ENCODE peak calls at places on chromosomes 5 and 9, in ten cellular contexts. One of them, this sample, is unnamed.

GRCh38 chr5:14440598-14441401 is 140.8 kb upstream of the OTULINL start:
- DNase-seq in OCI-LY7: no peak
- DNase-seq in stimulated activated CD8-positive, alpha-beta memory T cell treated with anti-CD3 and anti-CD28 coated beads, Interleukin-15, amount 100 ng/mL, for 1 hour: no peak
- DNase-seq in bronchial epithelial cell: peak
- DNase-seq in left colon: peak
- DNase-seq in astrocyte of the hippocampus: peak
- DNase-seq in stimulated activated CD4-positive, alpha-beta T cell treated with anti-CD3 and anti-CD28 coated beads, Interleukin-4, amount 100 ng/mL, for 4 hours: no peak
- DNase-seq in lung: no peak
- DNase-seq in GM18507: no peak
- DNase-seq in lower leg skin: no peak
- DNase-seq in this sample: no peak

GRCh38 chr9:114058688-114059046 is 19.4 kb downstream of the AMBP start:
- DNase-seq in stimulated activated CD4-positive, alpha-beta T cell treated with anti-CD3 and anti-CD28 coated beads, Interleukin-4, amount 100 ng/mL, for 4 hours: no peak
- DNase-seq in lung: no peak
- DNase-seq in stimulated activated CD8-positive, alpha-beta memory T cell treated with anti-CD3 and anti-CD28 coated beads, Interleukin-15, amount 100 ng/mL, for 1 hour: no peak
- DNase-seq in lower leg skin: no peak
- DNase-seq in astrocyte of the hippocampus: no peak
- DNase-seq in OCI-LY7: no peak
- DNase-seq in bronchial epithelial cell: no peak
- DNase-seq in left colon: no peak
- DNase-seq in GM18507: no peak
- DNase-seq in this sample: peak

GRCh38 chr5:95729115-95730010 is 1.8 kb upstream of the RHOBTB3 start:
- DNase-seq in OCI-LY7: no peak
- DNase-seq in stimulated activated CD8-positive, alpha-beta memory T cell treated with anti-CD3 and anti-CD28 coated beads, Interleukin-15, amount 100 ng/mL, for 1 hour: no peak
- DNase-seq in stimulated activated CD4-positive, alpha-beta T cell treated with anti-CD3 and anti-CD28 coated beads, Interleukin-4, amount 100 ng/mL, for 4 hours: no peak
- DNase-seq in astrocyte of the hippocampus: no peak
- DNase-seq in GM18507: no peak
- DNase-seq in lung: no peak
- DNase-seq in left colon: no peak
- DNase-seq in lower leg skin: no peak
- DNase-seq in bronchial epithelial cell: no peak
- DNase-seq in this sample: no peak

GRCh38 chr5:133385346-133385745 is 227.0 kb downstream of the FSTL4 start:
- DNase-seq in stimulated activated CD4-positive, alpha-beta T cell treated with anti-CD3 and anti-CD28 coated beads, Interleukin-4, amount 100 ng/mL, for 4 hours: no peak
- DNase-seq in astrocyte of the hippocampus: no peak
- DNase-seq in lower leg skin: no peak
- DNase-seq in stimulated activated CD8-positive, alpha-beta memory T cell treated with anti-CD3 and anti-CD28 coated beads, Interleukin-15, amount 100 ng/mL, for 1 hour: no peak
- DNase-seq in GM18507: no peak
- DNase-seq in bronchial epithelial cell: no peak
- DNase-seq in OCI-LY7: no peak
- DNase-seq in left colon: no peak
- DNase-seq in lung: no peak
- DNase-seq in this sample: no peak

GRCh38 chr5:3331819-3332218 is 263.8 kb upstream of the IRX1 start:
- DNase-seq in left colon: no peak
- DNase-seq in stimulated activated CD8-positive, alpha-beta memory T cell treated with anti-CD3 and anti-CD28 coated beads, Interleukin-15, amount 100 ng/mL, for 1 hour: no peak
- DNase-seq in lung: no peak
- DNase-seq in lower leg skin: no peak
- DNase-seq in stimulated activated CD4-positive, alpha-beta T cell treated with anti-CD3 and anti-CD28 coated beads, Interleukin-4, amount 100 ng/mL, for 4 hours: no peak
- DNase-seq in astrocyte of the hippocampus: no peak
- DNase-seq in bronchial epithelial cell: no peak
- DNase-seq in OCI-LY7: no peak
- DNase-seq in GM18507: no peak
- DNase-seq in this sample: no peak

GRCh38 chr9:757246-757881 is 84.1 kb upstream of the DMRT1 start:
- DNase-seq in stimulated activated CD4-positive, alpha-beta T cell treated with anti-CD3 and anti-CD28 coated beads, Interleukin-4, amount 100 ng/mL, for 4 hours: no peak
- DNase-seq in lower leg skin: no peak
- DNase-seq in bronchial epithelial cell: peak
- DNase-seq in left colon: no peak
- DNase-seq in stimulated activated CD8-positive, alpha-beta memory T cell treated with anti-CD3 and anti-CD28 coated beads, Interleukin-15, amount 100 ng/mL, for 1 hour: no peak
- DNase-seq in astrocyte of the hippocampus: peak
- DNase-seq in OCI-LY7: peak
- DNase-seq in lung: no peak
- DNase-seq in GM18507: no peak
- DNase-seq in this sample: peak

GRCh38 chr9:100322954-100323536 is 29.7 kb downstream of the TEX10 start:
- DNase-seq in astrocyte of the hippocampus: peak
- DNase-seq in lung: no peak
- DNase-seq in OCI-LY7: peak
- DNase-seq in stimulated activated CD8-positive, alpha-beta memory T cell treated with anti-CD3 and anti-CD28 coated beads, Interleukin-15, amount 100 ng/mL, for 1 hour: no peak
- DNase-seq in GM18507: no peak
- DNase-seq in stimulated activated CD4-positive, alpha-beta T cell treated with anti-CD3 and anti-CD28 coated beads, Interleukin-4, amount 100 ng/mL, for 4 hours: no peak
- DNase-seq in lower leg skin: no peak
- DNase-seq in left colon: peak
- DNase-seq in bronchial epithelial cell: peak
- DNase-seq in this sample: peak

GRCh38 chr9:89340332-89340731 is 22.0 kb downstream of the SECISBP2 start:
- DNase-seq in GM18507: no peak
- DNase-seq in bronchial epithelial cell: no peak
- DNase-seq in OCI-LY7: no peak
- DNase-seq in stimulated activated CD4-positive, alpha-beta T cell treated with anti-CD3 and anti-CD28 coated beads, Interleukin-4, amount 100 ng/mL, for 4 hours: no peak
- DNase-seq in astrocyte of the hippocampus: no peak
- DNase-seq in lung: no peak
- DNase-seq in stimulated activated CD8-positive, alpha-beta memory T cell treated with anti-CD3 and anti-CD28 coated beads, Interleukin-15, amount 100 ng/mL, for 1 hour: no peak
- DNase-seq in left colon: no peak
- DNase-seq in lower leg skin: no peak
- DNase-seq in this sample: no peak

GRCh38 chr5:158876263-158876942 is 223.3 kb downstream of the EBF1 start:
- DNase-seq in stimulated activated CD4-positive, alpha-beta T cell treated with anti-CD3 and anti-CD28 coated beads, Interleukin-4, amount 100 ng/mL, for 4 hours: no peak
- DNase-seq in astrocyte of the hippocampus: no peak
- DNase-seq in lung: no peak
- DNase-seq in stimulated activated CD8-positive, alpha-beta memory T cell treated with anti-CD3 and anti-CD28 coated beads, Interleukin-15, amount 100 ng/mL, for 1 hour: no peak
- DNase-seq in bronchial epithelial cell: no peak
- DNase-seq in left colon: no peak
- DNase-seq in lower leg skin: no peak
- DNase-seq in GM18507: no peak
- DNase-seq in OCI-LY7: peak
- DNase-seq in this sample: no peak

GRCh38 chr5:119355636-119356383 is at the start of gene TNFAIP8:
- DNase-seq in OCI-LY7: peak
- DNase-seq in bronchial epithelial cell: peak
- DNase-seq in GM18507: no peak
- DNase-seq in stimulated activated CD4-positive, alpha-beta T cell treated with anti-CD3 and anti-CD28 coated beads, Interleukin-4, amount 100 ng/mL, for 4 hours: peak
- DNase-seq in astrocyte of the hippocampus: peak
- DNase-seq in stimulated activated CD8-positive, alpha-beta memory T cell treated with anti-CD3 and anti-CD28 coated beads, Interleukin-15, amount 100 ng/mL, for 1 hour: no peak
- DNase-seq in lower leg skin: peak
- DNase-seq in lung: peak
- DNase-seq in left colon: peak
- DNase-seq in this sample: peak

GRCh38 chr9:122197882-122198281 is 30.9 kb downstream of the LHX6 start:
- DNase-seq in lower leg skin: no peak
- DNase-seq in lung: no peak
- DNase-seq in left colon: no peak
- DNase-seq in stimulated activated CD8-positive, alpha-beta memory T cell treated with anti-CD3 and anti-CD28 coated beads, Interleukin-15, amount 100 ng/mL, for 1 hour: no peak
- DNase-seq in stimulated activated CD4-positive, alpha-beta T cell treated with anti-CD3 and anti-CD28 coated beads, Interleukin-4, amount 100 ng/mL, for 4 hours: no peak
- DNase-seq in bronchial epithelial cell: no peak
- DNase-seq in GM18507: no peak
- DNase-seq in astrocyte of the hippocampus: no peak
- DNase-seq in OCI-LY7: no peak
- DNase-seq in this sample: no peak

GRCh38 chr5:42676362-42676761 is 80.3 kb upstream of the CCDC152 start:
- DNase-seq in bronchial epithelial cell: no peak
- DNase-seq in astrocyte of the hippocampus: no peak
- DNase-seq in stimulated activated CD8-positive, alpha-beta memory T cell treated with anti-CD3 and anti-CD28 coated beads, Interleukin-15, amount 100 ng/mL, for 1 hour: no peak
- DNase-seq in stimulated activated CD4-positive, alpha-beta T cell treated with anti-CD3 and anti-CD28 coated beads, Interleukin-4, amount 100 ng/mL, for 4 hours: no peak
- DNase-seq in OCI-LY7: no peak
- DNase-seq in left colon: no peak
- DNase-seq in GM18507: no peak
- DNase-seq in lung: no peak
- DNase-seq in lower leg skin: no peak
- DNase-seq in this sample: no peak

GRCh38 chr5:181160144-181160754 is 12.9 kb downstream of the OR2V2 start:
- DNase-seq in astrocyte of the hippocampus: peak
- DNase-seq in stimulated activated CD8-positive, alpha-beta memory T cell treated with anti-CD3 and anti-CD28 coated beads, Interleukin-15, amount 100 ng/mL, for 1 hour: peak
- DNase-seq in lower leg skin: no peak
- DNase-seq in lung: no peak
- DNase-seq in left colon: peak
- DNase-seq in bronchial epithelial cell: peak
- DNase-seq in GM18507: no peak
- DNase-seq in OCI-LY7: peak
- DNase-seq in stimulated activated CD4-positive, alpha-beta T cell treated with anti-CD3 and anti-CD28 coated beads, Interleukin-4, amount 100 ng/mL, for 4 hours: peak
- DNase-seq in this sample: no peak

GRCh38 chr5:1793966-1794895 is 5.4 kb downstream of the MRPL36 start:
- DNase-seq in lung: no peak
- DNase-seq in bronchial epithelial cell: peak
- DNase-seq in OCI-LY7: no peak
- DNase-seq in stimulated activated CD4-positive, alpha-beta T cell treated with anti-CD3 and anti-CD28 coated beads, Interleukin-4, amount 100 ng/mL, for 4 hours: no peak
- DNase-seq in lower leg skin: no peak
- DNase-seq in left colon: no peak
- DNase-seq in astrocyte of the hippocampus: peak
- DNase-seq in stimulated activated CD8-positive, alpha-beta memory T cell treated with anti-CD3 and anti-CD28 coated beads, Interleukin-15, amount 100 ng/mL, for 1 hour: no peak
- DNase-seq in GM18507: no peak
- DNase-seq in this sample: peak

GRCh38 chr5:90518666-90519065 is 10.7 kb downstream of the LYSMD3 start:
- DNase-seq in lung: no peak
- DNase-seq in stimulated activated CD4-positive, alpha-beta T cell treated with anti-CD3 and anti-CD28 coated beads, Interleukin-4, amount 100 ng/mL, for 4 hours: no peak
- DNase-seq in left colon: no peak
- DNase-seq in stimulated activated CD8-positive, alpha-beta memory T cell treated with anti-CD3 and anti-CD28 coated beads, Interleukin-15, amount 100 ng/mL, for 1 hour: no peak
- DNase-seq in OCI-LY7: peak
- DNase-seq in lower leg skin: no peak
- DNase-seq in GM18507: no peak
- DNase-seq in bronchial epithelial cell: peak
- DNase-seq in astrocyte of the hippocampus: peak
- DNase-seq in this sample: no peak

GRCh38 chr9:138043411-138044345 is 166.1 kb downstream of the CACNA1B start:
- DNase-seq in lower leg skin: no peak
- DNase-seq in left colon: no peak
- DNase-seq in OCI-LY7: no peak
- DNase-seq in stimulated activated CD4-positive, alpha-beta T cell treated with anti-CD3 and anti-CD28 coated beads, Interleukin-4, amount 100 ng/mL, for 4 hours: no peak
- DNase-seq in GM18507: no peak
- DNase-seq in astrocyte of the hippocampus: no peak
- DNase-seq in stimulated activated CD8-positive, alpha-beta memory T cell treated with anti-CD3 and anti-CD28 coated beads, Interleukin-15, amount 100 ng/mL, for 1 hour: no peak
- DNase-seq in lung: no peak
- DNase-seq in bronchial epithelial cell: no peak
- DNase-seq in this sample: no peak

GRCh38 chr5:137252513-137252912 is 246.6 kb downstream of the SPOCK1 start:
- DNase-seq in lung: no peak
- DNase-seq in bronchial epithelial cell: no peak
- DNase-seq in left colon: no peak
- DNase-seq in stimulated activated CD4-positive, alpha-beta T cell treated with anti-CD3 and anti-CD28 coated beads, Interleukin-4, amount 100 ng/mL, for 4 hours: no peak
- DNase-seq in lower leg skin: no peak
- DNase-seq in OCI-LY7: no peak
- DNase-seq in stimulated activated CD8-positive, alpha-beta memory T cell treated with anti-CD3 and anti-CD28 coated beads, Interleukin-15, amount 100 ng/mL, for 1 hour: no peak
- DNase-seq in astrocyte of the hippocampus: no peak
- DNase-seq in GM18507: no peak
- DNase-seq in this sample: no peak

GRCh38 chr5:95975703-95976102 is 14.1 kb upstream of the ELL2 start:
- DNase-seq in lower leg skin: no peak
- DNase-seq in GM18507: no peak
- DNase-seq in lung: no peak
- DNase-seq in left colon: no peak
- DNase-seq in stimulated activated CD4-positive, alpha-beta T cell treated with anti-CD3 and anti-CD28 coated beads, Interleukin-4, amount 100 ng/mL, for 4 hours: no peak
- DNase-seq in bronchial epithelial cell: no peak
- DNase-seq in stimulated activated CD8-positive, alpha-beta memory T cell treated with anti-CD3 and anti-CD28 coated beads, Interleukin-15, amount 100 ng/mL, for 1 hour: no peak
- DNase-seq in OCI-LY7: no peak
- DNase-seq in astrocyte of the hippocampus: no peak
- DNase-seq in this sample: no peak

GRCh38 chr9:87343816-87344438 is 153.7 kb upstream of the DAPK1 start:
- DNase-seq in bronchial epithelial cell: peak
- DNase-seq in lower leg skin: no peak
- DNase-seq in stimulated activated CD8-positive, alpha-beta memory T cell treated with anti-CD3 and anti-CD28 coated beads, Interleukin-15, amount 100 ng/mL, for 1 hour: no peak
- DNase-seq in lung: no peak
- DNase-seq in stimulated activated CD4-positive, alpha-beta T cell treated with anti-CD3 and anti-CD28 coated beads, Interleukin-4, amount 100 ng/mL, for 4 hours: no peak
- DNase-seq in left colon: no peak
- DNase-seq in astrocyte of the hippocampus: peak
- DNase-seq in OCI-LY7: no peak
- DNase-seq in GM18507: no peak
- DNase-seq in this sample: no peak

GRCh38 chr9:35350827-35351549 is 138.9 kb upstream of the RUSC2 start:
- DNase-seq in lung: no peak
- DNase-seq in bronchial epithelial cell: no peak
- DNase-seq in astrocyte of the hippocampus: peak
- DNase-seq in left colon: no peak
- DNase-seq in OCI-LY7: no peak
- DNase-seq in stimulated activated CD8-positive, alpha-beta memory T cell treated with anti-CD3 and anti-CD28 coated beads, Interleukin-15, amount 100 ng/mL, for 1 hour: no peak
- DNase-seq in stimulated activated CD4-positive, alpha-beta T cell treated with anti-CD3 and anti-CD28 coated beads, Interleukin-4, amount 100 ng/mL, for 4 hours: no peak
- DNase-seq in GM18507: no peak
- DNase-seq in lower leg skin: no peak
- DNase-seq in this sample: no peak

GRCh38 chr9:98558575-98558974 is 150.2 kb downstream of the GABBR2 start:
- DNase-seq in lung: no peak
- DNase-seq in lower leg skin: no peak
- DNase-seq in astrocyte of the hippocampus: peak
- DNase-seq in stimulated activated CD4-positive, alpha-beta T cell treated with anti-CD3 and anti-CD28 coated beads, Interleukin-4, amount 100 ng/mL, for 4 hours: no peak
- DNase-seq in bronchial epithelial cell: peak
- DNase-seq in left colon: no peak
- DNase-seq in GM18507: no peak
- DNase-seq in OCI-LY7: no peak
- DNase-seq in stimulated activated CD8-positive, alpha-beta memory T cell treated with anti-CD3 and anti-CD28 coated beads, Interleukin-15, amount 100 ng/mL, for 1 hour: no peak
- DNase-seq in this sample: no peak

GRCh38 chr9:1458503-1458902 is 408.3 kb downstream of the DMRT2 start:
- DNase-seq in astrocyte of the hippocampus: peak
- DNase-seq in GM18507: no peak
- DNase-seq in stimulated activated CD4-positive, alpha-beta T cell treated with anti-CD3 and anti-CD28 coated beads, Interleukin-4, amount 100 ng/mL, for 4 hours: no peak
- DNase-seq in lung: no peak
- DNase-seq in lower leg skin: peak
- DNase-seq in stimulated activated CD8-positive, alpha-beta memory T cell treated with anti-CD3 and anti-CD28 coated beads, Interleukin-15, amount 100 ng/mL, for 1 hour: no peak
- DNase-seq in bronchial epithelial cell: peak
- DNase-seq in left colon: no peak
- DNase-seq in OCI-LY7: no peak
- DNase-seq in this sample: no peak

GRCh38 chr5:147882586-147883313 is 4.2 kb downstream of the SCGB3A2 start:
- DNase-seq in astrocyte of the hippocampus: no peak
- DNase-seq in lower leg skin: no peak
- DNase-seq in stimulated activated CD4-positive, alpha-beta T cell treated with anti-CD3 and anti-CD28 coated beads, Interleukin-4, amount 100 ng/mL, for 4 hours: no peak
- DNase-seq in left colon: no peak
- DNase-seq in OCI-LY7: no peak
- DNase-seq in stimulated activated CD8-positive, alpha-beta memory T cell treated with anti-CD3 and anti-CD28 coated beads, Interleukin-15, amount 100 ng/mL, for 1 hour: no peak
- DNase-seq in GM18507: no peak
- DNase-seq in lung: no peak
- DNase-seq in bronchial epithelial cell: no peak
- DNase-seq in this sample: no peak

GRCh38 chr9:124764774-124765438 is 6.2 kb downstream of the NR6A1 start:
- DNase-seq in stimulated activated CD8-positive, alpha-beta memory T cell treated with anti-CD3 and anti-CD28 coated beads, Interleukin-15, amount 100 ng/mL, for 1 hour: no peak
- DNase-seq in lower leg skin: no peak
- DNase-seq in astrocyte of the hippocampus: peak
- DNase-seq in GM18507: no peak
- DNase-seq in OCI-LY7: peak
- DNase-seq in bronchial epithelial cell: peak
- DNase-seq in lung: no peak
- DNase-seq in stimulated activated CD4-positive, alpha-beta T cell treated with anti-CD3 and anti-CD28 coated beads, Interleukin-4, amount 100 ng/mL, for 4 hours: no peak
- DNase-seq in left colon: no peak
- DNase-seq in this sample: peak

GRCh38 chr5:131534995-131535394 is 100.0 kb downstream of the RAPGEF6 start:
- DNase-seq in lower leg skin: no peak
- DNase-seq in left colon: no peak
- DNase-seq in stimulated activated CD4-positive, alpha-beta T cell treated with anti-CD3 and anti-CD28 coated beads, Interleukin-4, amount 100 ng/mL, for 4 hours: no peak
- DNase-seq in OCI-LY7: no peak
- DNase-seq in lung: no peak
- DNase-seq in stimulated activated CD8-positive, alpha-beta memory T cell treated with anti-CD3 and anti-CD28 coated beads, Interleukin-15, amount 100 ng/mL, for 1 hour: no peak
- DNase-seq in astrocyte of the hippocampus: no peak
- DNase-seq in bronchial epithelial cell: no peak
- DNase-seq in GM18507: no peak
- DNase-seq in this sample: no peak

GRCh38 chr5:136212252-136212721 is 19.3 kb upstream of the SMIM32 start:
- DNase-seq in OCI-LY7: peak
- DNase-seq in stimulated activated CD4-positive, alpha-beta T cell treated with anti-CD3 and anti-CD28 coated beads, Interleukin-4, amount 100 ng/mL, for 4 hours: peak
- DNase-seq in left colon: peak
- DNase-seq in stimulated activated CD8-positive, alpha-beta memory T cell treated with anti-CD3 and anti-CD28 coated beads, Interleukin-15, amount 100 ng/mL, for 1 hour: peak
- DNase-seq in lung: peak
- DNase-seq in astrocyte of the hippocampus: peak
- DNase-seq in lower leg skin: no peak
- DNase-seq in bronchial epithelial cell: peak
- DNase-seq in GM18507: peak
- DNase-seq in this sample: peak

GRCh38 chr5:119578937-119579336 is 50.4 kb upstream of the FAM170A start:
- DNase-seq in astrocyte of the hippocampus: peak
- DNase-seq in stimulated activated CD8-positive, alpha-beta memory T cell treated with anti-CD3 and anti-CD28 coated beads, Interleukin-15, amount 100 ng/mL, for 1 hour: no peak
- DNase-seq in lung: no peak
- DNase-seq in left colon: peak
- DNase-seq in bronchial epithelial cell: peak
- DNase-seq in lower leg skin: no peak
- DNase-seq in stimulated activated CD4-positive, alpha-beta T cell treated with anti-CD3 and anti-CD28 coated beads, Interleukin-4, amount 100 ng/mL, for 4 hours: no peak
- DNase-seq in GM18507: no peak
- DNase-seq in OCI-LY7: peak
- DNase-seq in this sample: peak

GRCh38 chr9:35835216-35835604 is 6.2 kb downstream of the TMEM8B start:
- DNase-seq in stimulated activated CD4-positive, alpha-beta T cell treated with anti-CD3 and anti-CD28 coated beads, Interleukin-4, amount 100 ng/mL, for 4 hours: no peak
- DNase-seq in left colon: peak
- DNase-seq in bronchial epithelial cell: no peak
- DNase-seq in stimulated activated CD8-positive, alpha-beta memory T cell treated with anti-CD3 and anti-CD28 coated beads, Interleukin-15, amount 100 ng/mL, for 1 hour: no peak
- DNase-seq in astrocyte of the hippocampus: no peak
- DNase-seq in OCI-LY7: peak
- DNase-seq in lower leg skin: no peak
- DNase-seq in lung: no peak
- DNase-seq in GM18507: no peak
- DNase-seq in this sample: no peak